ENCODE peak calls at places on chromosomes 3 and 15, in six cellular contexts. R, U, B, X, G and N are unnamed samples.

GRCh38 chr3:40152482-40153133 is 156.9 kb upstream of the EIF1B start:
- DNase-seq in X (no peak), U (no peak), B (no peak), R (no peak), G (no peak), N (no peak)

GRCh38 chr15:38069506-38069905 is 135.1 kb downstream of the TMCO5A start:
- DNase-seq in B (peak), G (no peak), X (no peak), U (peak), R (no peak), N (peak)

GRCh38 chr3:61864886-61865285 is 303.5 kb downstream of the PTPRG start:
- DNase-seq in B (no peak), X (no peak), U (no peak), G (no peak), R (no peak), N (peak)

GRCh38 chr15:40766906-40767837 is 2.6 kb upstream of the C15orf62 start:
- DNase-seq in B (peak), G (no peak), R (no peak), X (no peak), U (peak), N (peak)

GRCh38 chr3:111481551-111481950 is 60.4 kb upstream of the CD96 start:
- DNase-seq in U (no peak), G (no peak), X (no peak), R (no peak), B (peak), N (no peak)

GRCh38 chr3:46947981-46948791 is 28.4 kb downstream of the CCDC12 start:
- DNase-seq in B (peak), R (peak), X (peak), G (no peak), U (peak), N (peak)

GRCh38 chr3:15470804-15471203 is 43.4 kb downstream of the EAF1 start:
- DNase-seq in U (no peak), G (no peak), R (no peak), X (no peak), B (no peak), N (no peak)

GRCh38 chr3:50274371-50275104 is 4.3 kb upstream of the LSMEM2 start:
- DNase-seq in R (peak), U (peak), G (no peak), B (peak), X (peak), N (no peak)

GRCh38 chr15:95327661-95328060 is 1002.8 kb upstream of the NR2F2 start:
- DNase-seq in R (no peak), B (no peak), U (peak), X (no peak), G (no peak), N (no peak)

GRCh38 chr15:80596521-80596976 is 98.6 kb upstream of the ABHD17C start:
- DNase-seq in G (no peak), X (no peak), B (no peak), R (no peak), U (peak), N (peak)